ENCODE peak calls at places on chromosome 3, in four cellular contexts. Z is fibroblast of mammary gland, F is lower leg skin, E is brain microvascular endothelial cell. O is an unnamed sample.

GRCh38 chr3:129014148-129014547 is 13.0 kb downstream of the EFCC1 start:
- DNase-seq in Z (no peak), F (no peak), E (no peak), O (no peak)

GRCh38 chr3:75180235-75180944 is 483.7 kb upstream of the FRG2C start:
- DNase-seq in Z (no peak), F (no peak), E (peak; percentile 1), O (no peak)

GRCh38 chr3:185337231-185337816 is 25.6 kb upstream of the MAP3K13 start:
- DNase-seq in Z (no peak), F (no peak), E (no peak), O (no peak)

GRCh38 chr3:112605285-112605684 is 35.7 kb downstream of the CCDC80 start:
- DNase-seq in Z (peak; percentile 99), F (no peak), E (peak; percentile 99), O (no peak)

GRCh38 chr3:20288050-20288449 is 102.0 kb upstream of the SGO1 start:
- DNase-seq in Z (no peak), F (no peak), E (no peak), O (no peak)

GRCh38 chr3:39125837-39126500 is 18.5 kb downstream of the TTC21A start:
- DNase-seq in Z (no peak), F (no peak), E (no peak), O (peak; percentile 56)

GRCh38 chr3:38125305-38126120 is 11.4 kb downstream of the ACAA1 start:
- DNase-seq in Z (no peak), F (peak; percentile 61), E (no peak), O (no peak)

GRCh38 chr3:191985691-191986090 is 524.7 kb downstream of the PYDC2 start:
- DNase-seq in Z (peak; percentile 4), F (no peak), E (no peak), O (no peak)

GRCh38 chr3:135848051-135848450 is 117.5 kb upstream of the PPP2R3A start:
- DNase-seq in Z (no peak), F (no peak), E (no peak), O (no peak)

GRCh38 chr3:189080745-189081144 is 91.0 kb upstream of the TPRG1 start:
- DNase-seq in Z (no peak), F (no peak), E (no peak), O (no peak)

GRCh38 chr3:113485161-113485609 is 29.8 kb downstream of the SPICE1 start:
- DNase-seq in Z (no peak), F (no peak), E (no peak), O (no peak)

GRCh38 chr3:166752214-166752613 is 627.9 kb downstream of the ZBBX start:
- DNase-seq in Z (no peak), F (no peak), E (no peak), O (no peak)

GRCh38 chr3:51559266-51559907 is 20.9 kb downstream of the RAD54L2 start:
- DNase-seq in Z (peak; percentile 53), F (no peak), E (peak; percentile 60), O (no peak)

DNA sequence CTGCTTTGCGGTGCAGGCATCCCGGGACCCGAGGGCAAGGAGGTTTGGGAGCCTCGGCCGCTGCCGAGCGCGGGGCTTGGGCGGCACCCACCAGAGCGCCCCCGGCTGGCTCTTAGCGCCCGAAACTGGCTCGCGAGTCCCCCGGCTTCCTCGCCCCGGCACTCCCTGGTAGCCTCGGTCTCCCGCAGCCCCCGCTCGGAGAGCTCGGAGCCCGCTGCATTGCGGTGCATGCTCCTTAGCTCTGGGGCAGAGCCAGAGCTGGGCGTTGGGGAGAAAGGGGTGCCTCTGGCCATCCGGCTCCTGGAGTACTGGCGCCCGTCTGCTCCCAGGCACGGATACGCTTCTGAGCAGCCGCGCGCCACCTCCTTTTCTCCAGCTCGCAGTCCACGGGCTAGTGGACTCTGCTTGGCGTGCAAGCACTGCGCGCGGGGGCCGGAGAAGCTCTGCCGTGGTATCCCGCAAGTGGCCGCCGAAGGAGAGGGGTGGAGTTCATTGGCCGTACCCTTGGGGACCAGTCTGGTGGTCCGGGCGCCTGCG is 784 bp downstream of the EPHB1 start:
- DNase-seq in Z (peak; percentile 21), F (peak; percentile 82), E (peak; percentile 10), O (no peak)
- H3K4me3 ChIP-seq in Z (peak overlapping the region; percentile 53), F (peak overlapping the region; percentile 45), E (peak overlapping the region; percentile 60), O (peak overlapping the region; percentile 50)

GRCh38 chr3:13655074-13655913 is 106.4 kb downstream of the FBLN2 start:
- DNase-seq in Z (peak; percentile 21), F (no peak), E (no peak), O (no peak)
- TF ChIP-seq CTCF in Z (no peak), F (no peak), E (peak; percentile 24), O (peak; percentile 27)

DNA sequence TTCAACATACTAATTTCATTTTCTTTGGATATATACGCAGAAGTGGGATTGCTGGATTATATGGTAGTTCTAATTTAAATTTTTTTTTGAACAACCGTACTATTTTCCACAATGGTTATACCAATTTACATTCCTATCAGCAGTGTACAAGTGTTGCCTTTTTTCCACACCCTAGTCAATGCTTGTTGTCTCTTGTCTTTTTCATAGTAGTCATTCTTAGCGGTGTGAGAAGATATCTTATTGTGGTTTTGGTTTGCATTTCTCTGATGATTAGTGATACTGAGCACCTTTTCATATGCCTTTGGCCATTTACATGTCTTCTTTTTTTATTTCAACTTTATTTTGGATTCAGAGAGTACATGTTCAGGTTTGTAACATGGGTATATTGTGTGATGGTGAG is 153.1 kb downstream of the IL5RA start:
- DNase-seq in Z (no peak), F (no peak), E (no peak), O (no peak)
- H3K4me3 ChIP-seq in Z (no peak overlapping the region), F (no peak overlapping the region), E (no peak overlapping the region), O (no peak overlapping the region)

GRCh38 chr3:79844176-79844575 is 76.4 kb upstream of the ROBO1 start:
- DNase-seq in Z (no peak), F (no peak), E (no peak), O (no peak)

GRCh38 chr3:79845546-79845945 is 77.7 kb upstream of the ROBO1 start:
- DNase-seq in Z (no peak), F (no peak), E (no peak), O (no peak)

GRCh38 chr3:79843180-79843579 is 75.4 kb upstream of the ROBO1 start:
- DNase-seq in Z (no peak), F (no peak), E (no peak), O (no peak)

GRCh38 chr3:79847928-79848327 is 80.1 kb upstream of the ROBO1 start:
- DNase-seq in Z (no peak), F (no peak), E (no peak), O (no peak)

GRCh38 chr3:79846148-79846933 is 78.5 kb upstream of the ROBO1 start:
- DNase-seq in Z (no peak), F (no peak), E (no peak), O (no peak)
- TF ChIP-seq CTCF in Z (peak; percentile 15), F (no peak), E (peak; percentile 58), O (peak; percentile 46)

GRCh38 chr3:30082652-30083051 is 523.7 kb upstream of the TGFBR2 start:
- DNase-seq in Z (no peak), F (no peak), E (no peak), O (no peak)
- H3K4me3 ChIP-seq in Z (no peak overlapping the region), F (no peak overlapping the region), E (no peak overlapping the region), O (no peak overlapping the region)

GRCh38 chr3:160956785-160957184 is 148.4 kb downstream of the B3GALNT1 start:
- DNase-seq in Z (peak; percentile 55), F (no peak), E (peak; percentile 14), O (no peak)
- TF ChIP-seq CTCF in Z (peak; percentile 59), F (no peak), E (peak; percentile 36), O (peak; percentile 42)

GRCh38 chr3:115851571-115851970 is 228.3 kb downstream of the GAP43 start:
- DNase-seq in Z (no peak), F (no peak), E (no peak), O (no peak)

GRCh38 chr3:115855911-115856310 is 232.6 kb downstream of the GAP43 start:
- DNase-seq in Z (peak; percentile 64), F (no peak), E (no peak), O (no peak)

GRCh38 chr3:115848641-115849040 is 225.3 kb downstream of the GAP43 start:
- DNase-seq in Z (no peak), F (no peak), E (no peak), O (no peak)

GRCh38 chr3:115852278-115852677 is 229.0 kb downstream of the GAP43 start:
- DNase-seq in Z (no peak), F (no peak), E (no peak), O (no peak)

GRCh38 chr3:115853083-115853482 is 229.8 kb downstream of the GAP43 start:
- DNase-seq in Z (no peak), F (no peak), E (no peak), O (no peak)
- H3K4me3 ChIP-seq in Z (no peak overlapping the region), F (no peak overlapping the region), E (no peak overlapping the region), O (no peak overlapping the region)

GRCh38 chr3:148460686-148461085 is 237.0 kb upstream of the AGTR1 start:
- DNase-seq in Z (no peak), F (no peak), E (no peak), O (no peak)

GRCh38 chr3:148464246-148464645 is 233.5 kb upstream of the AGTR1 start:
- DNase-seq in Z (peak; percentile 42), F (no peak), E (peak; percentile 40), O (no peak)

GRCh38 chr3:148455098-148455497 is 242.6 kb upstream of the AGTR1 start:
- DNase-seq in Z (peak; percentile 33), F (no peak), E (no peak), O (no peak)

DNA sequence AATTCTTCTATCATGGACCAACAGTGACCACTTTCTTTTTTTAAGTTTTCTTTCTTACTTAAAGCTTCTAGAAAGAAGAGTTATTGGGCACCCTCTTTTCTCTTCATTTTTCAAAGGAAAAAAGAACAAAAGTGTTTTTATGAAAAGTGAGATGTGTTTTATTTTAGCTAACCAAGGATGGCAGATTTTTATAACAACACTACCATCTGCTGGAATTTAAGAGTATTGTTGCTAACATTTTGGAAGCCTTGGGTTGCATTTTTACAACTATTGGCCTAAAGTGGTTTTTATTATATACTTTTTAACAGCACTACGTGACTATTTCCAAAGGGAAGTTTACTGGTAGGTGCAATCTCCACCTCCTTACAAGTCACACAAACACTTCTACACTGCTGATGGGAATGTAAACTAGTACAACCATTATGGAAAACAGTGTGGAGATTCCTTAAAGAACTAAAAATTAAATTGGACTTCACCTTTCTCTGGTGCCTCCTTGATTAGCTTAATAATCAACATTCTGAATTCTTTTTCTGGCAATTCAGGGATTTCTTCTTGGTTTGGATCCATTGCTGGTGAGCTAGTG is 237.7 kb upstream of the AGTR1 start:
- DNase-seq in Z (peak; percentile 41), F (no peak), E (no peak), O (no peak)
- TF ChIP-seq CTCF in Z (peak; percentile 52), F (no peak), E (peak; percentile 3), O (peak; percentile 9)